ENCODE peak calls at places on chromosome 13, in six cellular contexts. Y, A, V, Z, O and Q are unnamed samples. For H3K36me3, the result is how much of the 10 kb centered on the place peaks cover.

GRCh38 chr13:36431204-36432105 is 840 bp upstream of the CCNA1 start:
- DNase-seq in Y (no peak), A (no peak), V (peak), Z (no peak), O (peak), Q (no peak)

GRCh38 chr13:52933547-52934167 is 85.2 kb upstream of the PCDH8 start:
- DNase-seq in Y (no peak), A (no peak), V (no peak), Z (no peak), O (no peak), Q (no peak)

GRCh38 chr13:27270594-27271520 is at the start of gene RASL11A:
- DNase-seq in Y (peak), A (peak), V (peak), Z (peak), O (peak), Q (peak)

GRCh38 chr13:104779311-104779710 is 1713.1 kb upstream of the SLC10A2 start:
- DNase-seq in Y (no peak), A (no peak), V (no peak), Z (no peak), O (no peak), Q (peak)

GRCh38 chr13:45718063-45718462 is 15.9 kb downstream of the CBY2 start:
- DNase-seq in Y (no peak), A (no peak), V (peak), Z (no peak), O (no peak), Q (peak)

GRCh38 chr13:23740002-23740401 is 149.2 kb downstream of the MIPEP start:
- DNase-seq in Y (no peak), A (no peak), V (no peak), Z (no peak), O (no peak), Q (no peak)

GRCh38 chr13:40132249-40132648 is 476.8 kb downstream of the COG6 start:
- DNase-seq in Y (no peak), A (no peak), V (no peak), Z (no peak), O (no peak), Q (no peak)

GRCh38 chr13:32222046-32222676 is 93.0 kb downstream of the ZAR1L start:
- DNase-seq in Y (no peak), A (no peak), V (no peak), Z (no peak), O (no peak), Q (no peak)

GRCh38 chr13:33194820-33195692 is 90.5 kb downstream of the STARD13 start:
- DNase-seq in Y (no peak), A (no peak), V (no peak), Z (peak), O (no peak), Q (peak)

GRCh38 chr13:51771418-51772104 is 32.4 kb downstream of the DHRS12 start:
- DNase-seq in Y (no peak), A (no peak), V (peak), Z (no peak), O (no peak), Q (no peak)

GRCh38 chr13:71831716-71832115 is 35.3 kb downstream of the DACH1 start:
- DNase-seq in Y (no peak), A (no peak), V (no peak), Z (no peak), O (no peak), Q (peak)

GRCh38 chr13:78875792-78876580 is 217.0 kb upstream of the OBI1 start:
- DNase-seq in Y (no peak), A (no peak), V (no peak), Z (no peak), O (no peak), Q (no peak)

GRCh38 chr13:35894636-35895035 is 236.5 kb downstream of the DCLK1 start:
- DNase-seq in Y (no peak), A (no peak), V (no peak), Z (no peak), O (no peak), Q (no peak)

GRCh38 chr13:37014609-37015008 is 14.0 kb downstream of the EXOSC8 start:
- DNase-seq in Y (no peak), A (no peak), V (no peak), Z (no peak), O (no peak), Q (no peak)

GRCh38 chr13:36918246-36919060 is 1.6 kb downstream of the SMAD9 start:
- DNase-seq in Y (no peak), A (no peak), V (peak), Z (no peak), O (no peak), Q (peak)

GRCh38 chr13:59458908-59459579 is 704.7 kb downstream of the DIAPH3 start:
- DNase-seq in Y (no peak), A (no peak), V (no peak), Z (peak), O (no peak), Q (peak)

GRCh38 chr13:34913040-34913439 is 29.0 kb upstream of the NBEA start:
- DNase-seq in Y (no peak), A (no peak), V (peak), Z (peak), O (no peak), Q (peak)

GRCh38 chr13:43933378-43933777 is 53.7 kb downstream of the LACC1 start:
- DNase-seq in Y (no peak), A (no peak), V (no peak), Z (no peak), O (no peak), Q (no peak)

GRCh38 chr13:40389081-40389641 is 277.3 kb downstream of the FOXO1 start:
- DNase-seq in Y (no peak), A (no peak), V (no peak), Z (no peak), O (no peak), Q (no peak)

GRCh38 chr13:102800145-102801041 is 1.5 kb downstream of the BIVM start:
- DNase-seq in Y (peak), A (peak), V (peak), Z (peak), O (peak), Q (peak)

GRCh38 chr13:102807699-102808098 is 8.8 kb downstream of the BIVM start:
- DNase-seq in Y (no peak), A (no peak), V (no peak), Z (no peak), O (no peak), Q (no peak)

DNA sequence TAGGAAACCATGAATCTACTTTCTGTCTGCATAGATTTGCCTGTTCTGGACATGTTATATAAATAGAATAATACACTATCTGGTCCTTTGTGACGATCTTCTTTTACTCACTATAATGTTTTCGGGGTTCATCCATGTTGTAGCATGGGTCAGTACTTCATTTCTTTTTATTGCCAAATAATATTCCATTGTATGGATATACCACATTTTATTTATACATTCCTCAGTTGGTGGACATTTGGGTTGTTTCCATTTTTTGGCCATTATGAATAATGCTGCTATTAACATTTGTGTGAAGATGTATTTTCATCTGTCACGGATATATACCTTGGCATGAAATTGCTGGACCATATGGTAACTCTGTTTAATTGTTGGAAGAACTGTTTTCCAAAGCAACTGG is 6.8 kb downstream of the BIVM start:
- DNase-seq in Y (no peak), A (no peak), V (no peak), Z (no peak), O (no peak), Q (no peak)
- TF ChIP-seq CTCF in Y (no peak), A (no peak), V (no peak), Z (no peak), O (no peak), Q (no peak)

DNA sequence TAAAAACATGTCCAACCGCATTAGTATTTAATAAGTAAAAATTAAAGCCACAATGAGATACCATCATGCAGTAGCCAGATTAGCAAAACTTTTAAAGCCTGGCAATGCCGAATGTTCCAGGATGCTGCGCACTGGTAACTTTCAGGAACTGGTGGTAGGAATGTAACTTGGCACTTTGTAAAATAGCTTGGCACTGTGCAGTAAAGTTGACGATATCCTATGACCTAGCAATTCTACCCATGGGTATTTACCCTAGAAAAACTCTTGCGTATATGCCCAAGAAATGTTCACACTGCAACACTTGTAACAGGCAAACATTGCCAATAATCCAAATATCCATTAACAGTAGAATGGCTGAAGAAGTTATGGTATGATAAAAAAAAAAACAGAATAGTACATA is 97.7 kb downstream of the SPACA7 start:
- DNase-seq in Y (no peak), A (no peak), V (no peak), Z (no peak), O (no peak), Q (no peak)
- H3K4me3 ChIP-seq in Y (no peak), A (no peak), V (no peak), Z (no peak), O (no peak), Q (no peak)

GRCh38 chr13:49210669-49211068 is 9.5 kb upstream of the MLNR start:
- DNase-seq in Y (no peak), A (no peak), V (no peak), Z (no peak), O (no peak), Q (no peak)

GRCh38 chr13:49210114-49210513 is 10.0 kb upstream of the MLNR start:
- DNase-seq in Y (no peak), A (no peak), V (no peak), Z (no peak), O (no peak), Q (no peak)

GRCh38 chr13:49208619-49209018 is 11.5 kb upstream of the MLNR start:
- DNase-seq in Y (no peak), A (no peak), V (no peak), Z (no peak), O (no peak), Q (no peak)

GRCh38 chr13:49206641-49207040 is 13.5 kb upstream of the MLNR start:
- DNase-seq in Y (no peak), A (no peak), V (no peak), Z (no peak), O (no peak), Q (no peak)
- H3K36me3 ChIP-seq in Y (under half), A (under half), V (half or more), Z (under half), O (half or more), Q (under half)

GRCh38 chr13:83377486-83377885 is 504.8 kb downstream of the SLITRK1 start:
- DNase-seq in Y (no peak), A (no peak), V (no peak), Z (no peak), O (no peak), Q (peak)

DNA sequence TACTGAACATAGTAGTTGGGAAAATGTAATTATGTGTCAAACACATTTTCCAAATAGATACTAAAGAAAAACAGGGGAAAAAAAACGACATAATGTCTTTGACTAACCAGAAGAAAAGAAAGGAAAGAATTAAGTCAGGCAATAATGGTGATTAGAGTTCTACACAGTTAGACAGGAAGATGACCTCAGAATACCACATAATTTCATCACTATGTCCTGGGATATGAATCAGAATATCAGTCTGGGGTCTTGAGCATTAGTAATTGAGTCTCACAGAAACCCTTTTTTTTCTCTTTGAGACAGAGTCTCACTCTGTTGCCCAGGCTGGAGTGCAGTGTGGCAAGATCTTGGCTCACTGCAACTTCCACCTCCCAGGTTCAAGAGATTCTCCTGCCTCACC is 503.4 kb downstream of the SLITRK1 start:
- DNase-seq in Y (no peak), A (no peak), V (no peak), Z (no peak), O (no peak), Q (no peak)
- TF ChIP-seq CTCF in Y (no peak), A (no peak), V (no peak), Z (no peak), O (no peak), Q (no peak)

DNA sequence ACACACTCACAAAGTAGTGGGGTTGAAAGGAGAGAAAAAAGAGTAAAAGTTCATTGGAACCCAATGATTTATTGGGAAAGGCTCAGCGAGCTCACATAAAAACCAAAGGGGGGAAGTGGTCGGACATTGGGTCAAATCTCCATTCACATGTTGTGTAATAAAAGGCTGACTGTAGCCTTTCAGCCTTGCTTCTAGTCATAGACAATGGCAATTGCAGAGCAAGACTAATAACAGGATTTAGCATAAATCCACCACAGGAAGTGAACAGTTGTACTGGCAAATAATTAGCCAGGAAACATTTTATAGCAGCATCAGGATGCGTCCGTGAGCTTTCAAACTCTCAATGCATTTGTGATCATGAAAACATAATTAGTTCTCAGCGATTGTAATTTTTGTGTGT is 105.8 kb downstream of the SPRY2 start:
- DNase-seq in Y (no peak), A (no peak), V (no peak), Z (no peak), O (no peak), Q (no peak)
- H3K4me3 ChIP-seq in Y (peak), A (no peak), V (no peak), Z (peak), O (no peak), Q (no peak)

DNA sequence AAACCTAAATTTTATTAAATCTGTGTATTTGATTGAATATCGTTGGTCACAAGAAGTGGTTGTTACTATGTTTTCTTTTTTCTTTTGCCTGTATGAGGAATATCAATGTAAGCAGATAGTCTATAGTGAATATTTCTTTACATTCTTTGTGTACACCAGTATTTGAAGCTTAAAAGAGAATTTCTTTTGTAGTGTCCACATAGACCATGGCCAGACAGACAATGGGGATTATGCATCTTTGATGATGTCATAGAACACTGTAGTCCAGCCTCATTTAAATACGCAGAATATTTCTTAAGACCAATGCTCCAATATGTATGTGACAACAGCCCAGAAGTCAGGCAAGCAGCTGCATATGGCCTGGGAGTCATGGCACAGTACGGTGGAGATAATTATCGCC is 64.8 kb downstream of the IPO5 start:
- DNase-seq in Y (no peak), A (no peak), V (no peak), Z (no peak), O (no peak), Q (no peak)
- H3K36me3 ChIP-seq in Y (under half), A (under half), V (half or more), Z (half or more), O (half or more), Q (half or more)